ENCODE peak calls at places on chromosome 1, in six cellular contexts. K is activated CD4-positive, alpha-beta T cell treated with anti-CD3 and anti-CD28 coated beads for 48 hours; U is sigmoid colon; P is LNCaP clone FGC; B is adipocyte; E is stimulated activated CD4-positive, alpha-beta T cell treated with anti-CD3 and anti-CD28 coated beads, Interleukin-4, amount 100 ng/mL, for 4 hours. M is an unnamed sample.

GRCh38 chr1:37556712-37557196 is at the start of gene DNALI1:
- DNase-seq in P (no peak), K (peak; percentile 58), U (peak; percentile 96), E (peak; percentile 9), B (peak; percentile 98), M (peak; percentile 94)

GRCh38 chr1:94471271-94471670 is 53.1 kb downstream of the ABCD3 start:
- DNase-seq in U (no peak), K (no peak), B (no peak), P (no peak), E (no peak), M (no peak)

GRCh38 chr1:67013573-67013972 is 40.4 kb downstream of the SLC35D1 start:
- DNase-seq in B (no peak), U (no peak), E (no peak), P (no peak), K (no peak), M (no peak)

GRCh38 chr1:111615874-111616715 is 3.5 kb upstream of the RAP1A start:
- DNase-seq in P (no peak), E (no peak), B (no peak), U (no peak), K (peak; percentile 59), M (no peak)

GRCh38 chr1:39671793-39672550 is at the start of gene NT5C1A:
- DNase-seq in P (no peak), B (peak; percentile 51), U (no peak), E (peak; percentile 27), K (peak; percentile 27), M (no peak)

GRCh38 chr1:54342306-54342705 is 63.9 kb downstream of the SSBP3 start:
- DNase-seq in E (no peak), B (no peak), K (no peak), U (no peak), P (no peak), M (no peak)

GRCh38 chr1:61238371-61238689 is 156.0 kb downstream of the NFIA start:
- DNase-seq in P (no peak), K (no peak), B (no peak), E (no peak), U (no peak), M (no peak)

GRCh38 chr1:182484531-182485257 is 34.7 kb downstream of the RGSL1 start:
- DNase-seq in U (no peak), E (no peak), P (no peak), B (no peak), K (peak; percentile 20), M (no peak)